ENCODE peak calls at places on chromosomes 2 and 18, in six cellular contexts. E, H, M, P, C and U are unnamed samples.

GRCh38 chr2:74005786-74006185 is 21.1 kb downstream of the TET3 start:
- DNase-seq in E (no peak), H (no peak), M (no peak), P (no peak), C (no peak), U (no peak)

GRCh38 chr2:158893057-158893456 is 75.4 kb upstream of the TANC1 start:
- DNase-seq in E (no peak), H (no peak), M (no peak), P (no peak), C (no peak), U (no peak)

GRCh38 chr2:206875701-206876100 is 63.6 kb upstream of the CPO start:
- DNase-seq in E (no peak), H (no peak), M (no peak), P (no peak), C (no peak), U (no peak)

GRCh38 chr2:106098081-106098480 is 96.0 kb downstream of the UXS1 start:
- DNase-seq in E (no peak), H (no peak), M (peak; percentile 13), P (peak; percentile 53), C (no peak), U (no peak)

GRCh38 chr2:109356251-109357035 is 227.4 kb downstream of the SH3RF3 start:
- DNase-seq in E (no peak), H (no peak), M (no peak), P (no peak), C (no peak), U (no peak)

GRCh38 chr18:74249181-74249968 is 42.4 kb downstream of the CYB5A start:
- DNase-seq in E (no peak), H (peak; percentile 31), M (peak; percentile 84), P (no peak), C (no peak), U (no peak)

GRCh38 chr2:100739735-100740432 is 80.1 kb upstream of the NPAS2 start:
- DNase-seq in E (no peak), H (peak; percentile 37), M (no peak), P (no peak), C (no peak), U (no peak)

GRCh38 chr2:158969717-158970521 is 1.5 kb downstream of the TANC1 start:
- DNase-seq in E (no peak), H (no peak), M (no peak), P (no peak), C (no peak), U (no peak)

DNA sequence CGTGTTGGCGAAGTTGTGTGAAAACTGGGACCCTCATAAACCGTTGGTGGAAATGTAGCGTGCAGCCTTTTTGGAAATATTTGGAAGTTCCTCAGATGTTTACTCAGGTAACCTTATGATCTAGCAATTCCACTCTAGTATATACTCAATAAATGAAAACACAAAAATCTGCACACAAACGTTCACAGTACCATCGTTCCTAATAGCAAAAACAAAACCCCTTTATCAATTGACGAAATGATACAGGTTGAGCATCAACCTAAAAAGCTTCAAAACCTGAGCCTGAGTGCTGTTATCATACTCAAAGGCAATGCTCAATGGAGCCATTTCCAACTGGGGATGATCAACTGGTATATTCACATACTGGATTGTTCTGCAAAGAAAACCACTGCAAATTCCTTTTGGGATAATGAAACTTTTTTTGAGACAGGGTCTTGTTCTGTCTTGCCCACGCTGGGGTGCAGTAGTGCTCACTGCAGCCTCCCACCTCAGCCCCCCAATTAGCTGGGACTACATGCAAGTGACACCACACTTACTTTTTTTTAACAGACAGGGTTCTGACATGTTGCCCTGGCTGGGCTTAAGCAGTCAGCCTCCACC is 777 bp upstream of the C18orf32 start:
- DNase-seq in E (no peak), H (peak; percentile 18), M (no peak), P (no peak), C (no peak), U (no peak)
- TF ChIP-seq POLR2AphosphoS5 in E (peak; percentile 57), H (no peak), M (peak; percentile 68), P (peak; percentile 74), C (peak; percentile 72), U (no peak)

DNA sequence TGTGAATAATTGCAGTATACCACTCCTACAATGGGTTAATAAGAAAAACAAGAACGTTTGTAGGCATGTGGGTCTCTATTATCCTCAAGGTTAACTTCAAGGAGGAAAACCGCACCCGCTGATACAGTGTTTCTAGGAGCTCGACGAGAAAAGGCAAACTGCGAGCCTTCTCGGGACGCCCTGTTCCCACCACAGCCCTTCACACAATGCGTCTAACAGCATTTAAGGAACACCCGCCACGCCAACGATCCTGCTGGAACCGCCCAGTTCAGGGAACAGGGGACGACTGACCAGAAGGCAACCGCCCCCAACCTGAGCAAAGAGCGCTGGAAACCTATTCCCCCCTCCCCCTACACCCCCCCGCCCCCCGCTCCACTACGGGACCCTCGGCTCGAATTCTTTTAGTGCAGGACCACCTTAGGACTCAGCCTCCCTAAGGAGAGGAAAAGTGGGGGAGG is 710 bp upstream of the TMSB10 start:
- DNase-seq in E (no peak), H (peak; percentile 80), M (no peak), P (peak; percentile 74), C (no peak), U (no peak)
- TF ChIP-seq POLR2A in E (no peak), H (peak; percentile 13), M (no peak), P (no peak), C (no peak), U (no peak)

GRCh38 chr2:42792583-42793313 is at the start of gene HAAO:
- DNase-seq in E (no peak), H (no peak), M (peak; percentile 91), P (peak; percentile 77), C (peak; percentile 51), U (peak; percentile 57)
- TF ChIP-seq TAF1 in E (no peak), H (no peak), M (peak; percentile 98), P (peak; percentile 58), C (peak; percentile 22), U (no peak)

GRCh38 chr2:189082576-189082975 is 97.0 kb downstream of the COL5A2 start:
- DNase-seq in E (no peak), H (no peak), M (no peak), P (no peak), C (no peak), U (no peak)
- TF ChIP-seq POLR2AphosphoS5 in E (no peak), H (no peak), M (no peak), P (no peak), C (no peak), U (no peak)

DNA sequence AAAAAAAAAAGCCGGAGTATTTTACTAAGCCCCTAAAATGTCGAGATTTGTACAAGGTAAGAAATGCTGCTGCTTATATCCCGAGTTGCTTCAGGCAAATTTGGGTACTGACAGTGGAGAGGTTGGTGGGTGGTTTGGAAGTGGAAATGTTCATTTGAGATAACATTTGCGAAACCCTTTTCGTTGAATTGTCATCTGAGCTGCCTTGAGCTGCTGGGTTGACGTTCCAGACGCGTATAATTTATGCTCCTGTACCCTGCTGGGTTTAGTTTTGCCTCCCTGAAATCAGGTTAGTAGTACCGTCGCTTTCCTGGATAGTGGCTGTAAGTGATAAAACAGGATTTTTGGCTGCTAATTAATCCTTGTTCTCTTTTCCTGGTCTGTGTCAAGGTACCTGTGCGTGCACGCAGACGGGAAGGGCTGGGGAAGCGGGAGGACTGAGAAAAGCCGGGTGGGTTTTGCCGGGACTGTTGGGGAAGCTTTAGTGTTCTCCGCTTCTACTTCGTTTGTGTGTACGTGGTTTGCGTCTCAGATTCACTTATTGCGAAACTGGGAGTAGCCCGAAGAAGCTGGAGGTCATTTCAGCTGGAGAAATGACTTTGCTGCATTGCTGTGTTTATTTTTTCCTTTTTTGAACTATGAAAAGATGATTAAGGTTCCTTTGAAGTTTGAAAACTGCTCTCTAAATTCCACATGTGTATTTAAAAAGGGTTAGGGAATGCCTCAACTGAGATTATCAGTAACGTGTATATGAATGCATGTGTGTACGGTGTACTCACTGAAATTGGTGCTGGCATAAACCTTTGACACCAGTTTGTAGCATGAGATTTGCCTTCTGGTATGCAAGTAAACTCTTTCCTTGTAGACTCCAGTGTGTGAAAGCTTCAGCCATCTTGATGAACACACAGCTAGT is 709 bp downstream of the UGP2 start:
- DNase-seq in E (no peak), H (peak; percentile 83), M (peak; percentile 73), P (no peak), C (no peak), U (no peak)
- TF ChIP-seq POLR2A in E (no peak), H (no peak), M (no peak), P (no peak), C (peak; percentile 4), U (no peak)

DNA sequence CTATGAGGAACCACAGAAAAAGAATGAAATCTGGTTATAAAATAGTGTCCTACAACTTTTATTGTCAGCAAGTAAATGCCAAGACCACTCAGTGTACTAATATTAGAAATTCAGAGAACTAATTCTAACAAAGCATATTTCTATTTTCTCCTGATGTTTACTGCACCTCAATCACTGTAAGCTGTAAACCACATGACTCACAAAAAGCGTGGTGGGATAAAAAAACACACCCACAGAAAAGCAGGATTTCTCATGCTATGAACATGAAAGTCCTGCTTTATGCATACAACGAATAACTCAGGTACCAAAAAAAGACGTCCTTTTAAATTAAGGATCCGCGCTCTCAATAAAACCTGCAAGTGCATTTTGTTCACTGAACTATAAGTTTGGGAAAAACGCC is 797 bp downstream of the TXNL4A start:
- DNase-seq in E (no peak), H (no peak), M (no peak), P (no peak), C (no peak), U (no peak)
- TF ChIP-seq TAF1 in E (no peak), H (no peak), M (no peak), P (no peak), C (no peak), U (no peak)

DNA sequence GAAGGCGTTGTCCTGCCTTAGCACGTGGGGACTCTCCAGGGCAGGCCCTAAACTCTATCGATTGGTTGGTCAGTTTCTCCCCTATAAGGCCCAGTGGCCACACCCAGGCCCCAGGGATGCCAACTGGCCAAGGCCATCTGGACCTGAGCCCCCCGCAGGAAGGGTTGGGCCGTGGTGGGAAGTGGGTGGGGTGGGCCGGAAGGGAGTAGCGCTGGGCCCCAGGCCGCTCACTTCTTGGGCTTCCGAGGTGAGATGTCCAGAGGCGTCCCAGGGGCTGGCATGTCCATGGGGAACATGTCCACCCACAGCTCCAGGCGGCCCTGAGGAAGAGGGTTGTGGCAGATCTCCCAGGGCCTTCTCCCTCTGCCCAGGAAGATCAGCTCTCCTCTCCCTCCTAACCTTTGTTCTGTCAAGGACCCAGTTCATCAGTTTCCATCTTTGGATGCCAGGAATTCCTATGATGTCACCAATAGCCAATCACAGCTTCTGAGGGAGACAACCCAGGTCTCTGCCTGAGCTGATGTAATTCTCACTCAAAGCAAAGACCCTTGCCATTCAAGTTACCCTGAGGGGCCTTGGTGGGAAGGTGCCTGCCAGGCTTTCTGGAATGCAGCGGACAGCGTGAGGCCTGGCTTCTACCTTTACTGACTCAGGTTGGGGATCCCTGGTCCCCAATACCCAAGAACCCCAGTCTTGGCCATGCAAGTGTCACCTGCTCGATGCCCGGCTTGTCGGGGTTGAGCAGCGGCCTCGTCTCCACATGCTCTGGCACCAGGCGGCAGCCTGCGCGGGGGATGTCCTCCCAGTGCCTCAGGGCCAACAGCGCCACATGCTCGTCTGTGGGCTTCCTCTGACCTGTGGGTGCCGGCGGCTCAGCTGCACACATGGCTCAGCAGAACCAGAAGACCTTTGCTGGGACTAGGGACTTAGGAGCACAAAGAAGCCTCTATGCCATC is 14.4 kb downstream of the OTOF start:
- DNase-seq in E (no peak), H (no peak), M (peak; percentile 76), P (peak; percentile 57), C (no peak), U (no peak)
- TF ChIP-seq POLR2AphosphoS5 in E (no peak), H (no peak), M (no peak), P (no peak), C (no peak), U (no peak)

DNA sequence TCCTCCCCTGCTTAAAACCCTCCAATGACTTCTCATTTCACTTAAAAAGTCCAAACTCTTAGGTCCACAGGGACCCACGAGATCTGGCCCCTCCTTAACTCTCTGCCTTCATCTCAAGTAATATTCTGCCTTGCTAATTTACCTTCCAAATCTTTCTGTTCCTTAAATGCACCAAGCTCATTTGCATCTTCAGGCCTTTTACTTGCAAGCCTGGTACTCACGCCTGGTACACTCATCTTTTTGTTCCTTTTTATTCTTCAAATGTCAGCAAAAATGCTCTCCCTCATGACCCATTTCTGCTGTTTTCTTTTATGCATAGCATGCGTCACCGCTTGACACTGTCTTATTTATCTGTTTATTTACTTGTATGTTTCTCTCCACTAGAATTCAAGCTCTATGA is 2.7 kb upstream of the WIPF1 start:
- DNase-seq in E (no peak), H (no peak), M (no peak), P (no peak), C (no peak), U (no peak)
- TF ChIP-seq POLR2A in E (no peak), H (no peak), M (no peak), P (no peak), C (no peak), U (no peak)